ENCODE peak calls at places on chromosomes 6 and 20, in seven cellular contexts. T, U, M, W, Z, G and E are unnamed samples.
A peak's percentile ranks its signal among the peaks of the same experiment; 100 is the strongest.

GRCh38 chr20:14879020-14879697 is 541.7 kb upstream of the FLRT3 start:
- DNase-seq in M (no peak), U (peak; percentile 24), T (no peak), W (no peak), Z (no peak), G (peak; percentile 18), E (no peak)

GRCh38 chr6:33453361-33454008 is 891 bp upstream of the ZBTB9 start:
- DNase-seq in Z (no peak), T (no peak), U (no peak), W (no peak), M (no peak), G (no peak), E (no peak)

GRCh38 chr6:42392871-42393270 is 58.9 kb downstream of the TRERF1 start:
- DNase-seq in Z (no peak), W (no peak), G (no peak), U (no peak), M (no peak), T (no peak), E (no peak)

GRCh38 chr6:53361549-53362031 is 12.8 kb upstream of the ELOVL5 start:
- DNase-seq in W (no peak), Z (peak; percentile 65), G (peak; percentile 49), T (no peak), M (no peak), U (peak; percentile 30), E (no peak)

GRCh38 chr6:28866342-28867077 is 57.3 kb downstream of the TRIM27 start:
- DNase-seq in U (peak; percentile 29), T (peak; percentile 57), W (peak; percentile 85), M (peak; percentile 90), Z (peak; percentile 29), G (peak; percentile 64), E (peak; percentile 56)

GRCh38 chr20:61499859-61500258 is 247.8 kb downstream of the CDH4 start:
- DNase-seq in G (no peak), Z (no peak), W (no peak), U (peak; percentile 7), T (no peak), M (peak; percentile 37), E (no peak)

GRCh38 chr6:92710048-92710447 is 709.3 kb downstream of the EPHA7 start:
- DNase-seq in M (no peak), T (no peak), G (no peak), Z (no peak), U (no peak), W (no peak), E (no peak)

GRCh38 chr20:38337561-38338140 is 8.6 kb upstream of the LBP start:
- DNase-seq in T (no peak), W (no peak), M (no peak), Z (no peak), U (no peak), G (peak; percentile 22), E (no peak)

GRCh38 chr6:42820509-42821340 is 38.9 kb downstream of the BICRAL start:
- DNase-seq in Z (no peak), W (peak; percentile 68), T (no peak), M (no peak), G (no peak), U (no peak), E (peak; percentile 45)

GRCh38 chr20:33113387-33113908 is 34.0 kb downstream of the BPIFB4 start:
- DNase-seq in M (no peak), W (no peak), U (no peak), G (no peak), T (no peak), Z (no peak), E (no peak)

DNA sequence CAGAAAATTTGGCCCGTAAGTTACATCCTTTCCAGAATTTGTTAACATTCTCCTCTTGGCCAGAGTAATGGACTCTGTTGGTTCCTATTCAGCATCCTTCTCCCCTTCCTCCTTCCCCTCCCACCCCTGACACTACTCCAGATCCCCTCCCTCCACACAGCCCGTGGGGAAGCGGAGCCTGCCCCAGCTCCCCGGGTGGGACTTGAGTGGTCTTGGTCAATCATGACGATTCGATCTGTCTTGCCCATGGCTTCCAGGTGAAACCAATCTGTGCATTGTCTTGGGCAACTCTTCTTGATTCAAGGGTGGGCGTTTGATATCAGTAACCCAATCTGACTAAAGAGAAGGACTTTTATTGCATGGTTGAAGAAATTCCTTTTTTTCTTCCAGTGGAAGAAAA is 143.9 kb downstream of the ANKRD60 start:
- DNase-seq in W (no peak), T (no peak), Z (no peak), M (no peak), G (no peak), U (no peak), E (no peak)
- H3K27ac ChIP-seq in W (peak overlapping the region; percentile 14), T (no peak overlapping the region), Z (no peak overlapping the region), M (no peak overlapping the region), G (no peak overlapping the region), U (no peak overlapping the region), E (no peak overlapping the region)

DNA sequence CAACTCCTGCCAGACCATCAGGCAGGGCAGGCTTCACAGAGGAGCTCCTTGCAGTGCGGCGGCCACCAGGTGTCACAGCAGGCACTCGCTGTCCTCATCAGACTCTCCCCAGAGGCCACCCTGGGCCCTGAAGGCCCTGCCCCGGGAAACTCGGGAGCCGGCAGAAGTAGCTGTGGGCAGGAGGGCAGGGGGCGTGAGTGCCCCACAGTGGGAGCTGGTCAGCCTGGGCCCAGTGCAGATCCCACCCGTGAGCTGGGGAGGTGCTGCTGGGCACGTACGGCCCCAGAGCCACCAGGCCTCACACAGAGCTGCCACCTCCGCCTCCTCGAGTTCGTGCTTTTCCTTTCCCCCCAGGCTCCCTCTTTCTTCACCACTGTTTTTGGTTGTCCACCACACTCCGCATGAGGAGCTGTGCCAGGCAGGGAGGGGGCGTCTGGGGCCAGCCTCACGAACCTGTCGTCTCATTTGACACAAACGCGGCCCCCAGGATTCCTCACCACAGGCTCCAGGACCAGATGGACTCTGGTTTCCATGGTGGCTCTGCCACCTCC is 33.8 kb downstream of the FRMD1 start:
- DNase-seq in T (no peak), U (no peak), W (peak; percentile 43), Z (no peak), M (no peak), G (no peak), E (no peak)
- TF ChIP-seq CTCF in T (no peak), U (no peak), W (no peak), Z (no peak), M (no peak), G (no peak), E (peak; percentile 10)

GRCh38 chr20:56826306-56826970 is 197.3 kb downstream of the TFAP2C start:
- DNase-seq in T (no peak), Z (no peak), W (peak; percentile 82), M (no peak), G (peak; percentile 24), U (peak; percentile 2), E (no peak)
- H3K4me3 ChIP-seq in T (peak overlapping the region; percentile 13), Z (no peak overlapping the region), W (no peak overlapping the region), M (no peak overlapping the region), G (no peak overlapping the region), U (no peak overlapping the region), E (no peak overlapping the region)

GRCh38 chr20:49888341-49889244 is 26.7 kb downstream of the SPATA2 start:
- DNase-seq in T (peak; percentile 47), Z (peak; percentile 57), U (peak; percentile 56), G (peak; percentile 64), M (no peak), W (peak; percentile 62), E (no peak)

GRCh38 chr20:49887828-49888340 is 27.4 kb downstream of the SPATA2 start:
- DNase-seq in W (peak; percentile 63), T (no peak), U (no peak), Z (no peak), G (no peak), M (no peak), E (no peak)

GRCh38 chr20:49890651-49891361 is 24.5 kb downstream of the SPATA2 start:
- DNase-seq in U (no peak), W (peak; percentile 64), M (no peak), G (no peak), Z (no peak), T (no peak), E (no peak)

GRCh38 chr20:49889943-49890650 is 25.2 kb downstream of the SPATA2 start:
- DNase-seq in T (no peak), U (no peak), Z (no peak), W (peak; percentile 35), G (no peak), M (no peak), E (no peak)

GRCh38 chr20:49889245-49889942 is 25.9 kb downstream of the SPATA2 start:
- DNase-seq in W (peak; percentile 45), U (no peak), T (no peak), M (no peak), G (no peak), Z (no peak), E (no peak)
- H3K27ac ChIP-seq in W (peak overlapping the region; percentile 19), U (no peak overlapping the region), T (peak overlapping the region; percentile 58), M (no peak overlapping the region), G (no peak overlapping the region), Z (peak overlapping the region; percentile 1), E (no peak overlapping the region)

DNA sequence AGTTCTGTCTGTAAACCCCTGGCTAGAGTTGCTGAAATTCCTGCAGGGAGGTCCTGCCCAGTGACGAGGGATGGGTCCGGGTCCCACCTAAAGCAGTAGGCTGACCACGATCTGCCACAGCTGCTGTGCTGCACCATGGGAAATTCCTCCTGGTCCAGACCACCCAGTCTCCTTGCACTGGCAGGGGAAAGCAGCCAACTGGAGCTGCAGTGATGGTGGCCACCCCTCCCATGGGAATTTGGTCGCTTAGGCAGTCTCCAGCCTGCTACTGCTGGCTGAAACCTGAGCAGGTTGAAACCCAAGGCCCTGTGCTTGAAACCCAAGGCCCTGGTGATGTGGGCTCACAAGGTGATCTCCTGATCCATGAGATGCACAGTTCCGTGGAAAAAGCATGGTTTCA is 23.9 kb upstream of the MOXD1 start:
- DNase-seq in Z (no peak), U (no peak), M (peak; percentile 39), T (no peak), W (no peak), G (no peak), E (no peak)
- TF ChIP-seq CTCF in Z (no peak), U (no peak), M (no peak), T (no peak), W (no peak), G (no peak), E (no peak)

DNA sequence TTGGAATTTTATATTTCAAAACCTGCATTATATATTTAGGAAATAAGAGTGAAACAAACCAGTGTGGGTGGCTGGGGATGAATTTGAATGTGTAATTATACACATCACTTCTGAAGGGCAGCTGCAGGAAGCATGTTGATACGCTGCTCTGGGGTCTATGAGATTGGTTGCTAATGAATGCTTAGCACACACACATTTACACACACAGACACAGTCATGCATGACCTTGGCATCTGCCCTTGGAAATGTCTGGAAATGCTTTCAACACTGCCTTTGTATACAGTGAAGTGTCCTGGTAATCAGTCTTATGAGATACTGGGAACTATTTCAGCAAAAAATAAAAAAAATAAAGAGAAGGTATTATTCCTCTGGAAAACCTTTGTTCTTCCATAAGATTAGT is 83.4 kb downstream of the ELOVL4 start:
- DNase-seq in G (no peak), T (no peak), W (no peak), Z (no peak), U (no peak), M (no peak), E (no peak)
- H3K4me3 ChIP-seq in G (no peak overlapping the region), T (no peak overlapping the region), W (no peak overlapping the region), Z (no peak overlapping the region), U (no peak overlapping the region), M (no peak overlapping the region), E (no peak overlapping the region)